ENCODE peak calls at places on chromosomes 2 and 18, in four cellular contexts. O is K562, A is H1, D is HepG2. M is an unnamed sample.

GRCh38 chr2:177172034-177172880 is 40.3 kb upstream of the HNRNPA3 start:
- DNase-seq in D (peak; percentile 73), A (no peak), O (no peak), M (peak; percentile 58)

GRCh38 chr2:10504994-10505820 is 57.1 kb upstream of the ODC1 start:
- DNase-seq in O (no peak), A (no peak), D (no peak), M (no peak)

GRCh38 chr2:98870516-98871158 is 65.4 kb downstream of the CRACDL start:
- DNase-seq in A (no peak), D (no peak), O (no peak), M (no peak)

GRCh38 chr2:177989029-177989885 is 83.3 kb downstream of the PDE11A start:
- DNase-seq in O (no peak), D (no peak), A (no peak), M (peak; percentile 5)

GRCh38 chr2:51880153-51880552 is 848.2 kb upstream of the NRXN1 start:
- DNase-seq in D (no peak), O (no peak), A (no peak), M (no peak)

GRCh38 chr2:1482981-1483380 is 69.7 kb downstream of the TPO start:
- DNase-seq in A (no peak), O (no peak), D (no peak), M (no peak)

GRCh38 chr2:78541451-78542267 is 483.8 kb upstream of the REG3G start:
- DNase-seq in A (no peak), D (peak; percentile 98), O (peak; percentile 54), M (no peak)

GRCh38 chr2:9778012-9778411 is 65.3 kb upstream of the TAF1B start:
- DNase-seq in A (no peak), O (peak; percentile 48), D (no peak), M (peak; percentile 56)

GRCh38 chr18:77063256-77063655 is 69.3 kb downstream of the MBP start:
- DNase-seq in O (no peak), D (no peak), A (no peak), M (no peak)

GRCh38 chr2:54206596-54206995 is 49.4 kb downstream of the TSPYL6 start:
- DNase-seq in A (no peak), O (peak; percentile 25), D (peak; percentile 50), M (peak; percentile 45)

DNA sequence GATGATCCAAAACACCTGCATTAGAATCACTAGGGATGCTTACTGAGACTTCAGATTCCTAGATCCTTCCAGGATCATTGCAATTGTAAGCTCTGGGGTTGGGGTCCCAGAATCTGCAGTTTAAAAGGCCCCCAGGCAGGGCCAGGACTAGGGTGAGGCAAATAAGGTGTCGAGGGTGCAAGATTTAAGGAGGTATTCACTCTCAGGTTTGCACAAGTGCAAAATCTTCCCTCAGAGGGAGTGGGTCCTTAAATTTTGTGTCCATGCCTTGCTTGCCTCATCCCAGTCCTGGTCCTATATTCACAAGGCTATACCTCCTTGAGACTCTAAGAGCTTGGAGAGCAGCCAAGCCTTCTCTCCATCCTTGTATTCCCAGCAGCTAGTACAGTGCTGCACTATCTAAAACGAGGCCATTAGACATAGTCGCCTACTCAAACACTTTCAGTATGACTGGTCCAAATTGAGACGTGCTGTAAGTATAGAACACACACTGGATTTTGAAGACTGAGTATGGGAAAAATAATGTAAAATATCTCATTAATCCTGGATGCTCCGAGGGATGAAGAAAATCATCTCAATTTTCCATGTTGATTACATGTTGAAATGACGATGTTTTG is 31.6 kb upstream of the MREG start:
- DNase-seq in O (no peak), A (no peak), D (no peak), M (no peak)
- TF ChIP-seq RNF2 in O (no peak), A (no peak), D (no peak), M (no peak)

GRCh38 chr2:64019083-64019974 is at the start of gene VPS54:
- DNase-seq in D (peak; percentile 67), O (peak; percentile 81), A (no peak), M (peak; percentile 47)

GRCh38 chr2:64017811-64018714 is 1.2 kb downstream of the VPS54 start:
- DNase-seq in A (no peak), O (no peak), D (no peak), M (no peak)

GRCh38 chr2:64019975-64020281 is 700 bp upstream of the VPS54 start:
- DNase-seq in A (no peak), D (no peak), O (no peak), M (no peak)

GRCh38 chr2:64015898-64016297 is 3.3 kb downstream of the VPS54 start:
- DNase-seq in O (no peak), A (no peak), D (no peak), M (no peak)

GRCh38 chr2:64018715-64019082 is 529 bp downstream of the VPS54 start:
- DNase-seq in D (no peak), O (peak; percentile 60), A (no peak), M (no peak)
- TF ChIP-seq RNF2 in D (no peak), O (no peak), A (no peak), M (no peak)

DNA sequence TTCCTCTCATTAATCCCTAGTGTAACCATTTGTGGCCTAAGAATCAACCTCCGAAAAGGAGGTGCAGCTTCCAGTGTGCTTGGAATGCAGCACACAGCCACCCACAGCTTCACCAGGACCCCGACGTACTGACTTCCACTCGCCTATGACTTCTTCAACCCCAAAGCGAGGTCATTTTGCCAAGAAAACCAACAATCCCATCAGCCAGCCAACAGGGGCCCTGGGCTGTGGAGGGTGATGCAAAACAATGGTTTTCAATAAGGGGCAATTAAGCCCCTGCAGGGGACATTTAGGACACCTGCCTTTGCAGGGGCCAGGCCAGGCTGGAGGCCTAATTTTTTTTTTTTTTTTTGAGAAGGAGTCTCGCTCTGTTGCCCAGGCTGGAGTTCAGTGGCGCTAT is 158.1 kb upstream of the SKOR2 start:
- DNase-seq in A (no peak), D (no peak), O (no peak), M (no peak)
- TF ChIP-seq RNF2 in A (no peak), D (no peak), O (no peak), M (no peak)

DNA sequence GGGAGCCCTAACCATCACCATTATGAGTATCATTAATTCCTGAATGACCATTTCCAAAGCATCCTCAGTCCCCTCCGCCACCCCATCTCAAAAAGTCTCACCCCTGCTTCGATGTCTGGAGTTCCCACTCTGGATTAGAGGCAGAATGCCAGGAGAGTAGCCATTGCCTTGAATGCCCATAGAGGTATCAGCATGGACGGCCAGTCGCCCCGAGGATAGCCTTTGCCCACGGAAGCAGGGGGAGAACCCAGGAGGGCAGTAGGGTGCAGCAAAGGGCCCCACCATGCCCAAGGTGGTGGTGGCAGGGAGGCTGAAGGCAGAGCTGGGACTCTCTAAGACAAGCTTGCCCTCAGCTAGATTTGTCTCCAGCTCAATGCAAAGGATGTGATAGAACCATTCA is 153.2 kb downstream of the TNS1 start:
- DNase-seq in A (no peak), D (no peak), O (no peak), M (no peak)
- TF ChIP-seq RNF2 in A (no peak), D (no peak), O (no peak), M (no peak)

GRCh38 chr2:182854405-182855105 is 11.9 kb downstream of the FRZB start:
- DNase-seq in A (no peak), D (no peak), O (no peak), M (no peak)

GRCh38 chr2:182855376-182855775 is 11.1 kb downstream of the FRZB start:
- DNase-seq in D (no peak), O (no peak), A (no peak), M (no peak)

GRCh38 chr2:182852787-182853186 is 13.7 kb downstream of the FRZB start:
- DNase-seq in A (no peak), D (no peak), O (no peak), M (no peak)

DNA sequence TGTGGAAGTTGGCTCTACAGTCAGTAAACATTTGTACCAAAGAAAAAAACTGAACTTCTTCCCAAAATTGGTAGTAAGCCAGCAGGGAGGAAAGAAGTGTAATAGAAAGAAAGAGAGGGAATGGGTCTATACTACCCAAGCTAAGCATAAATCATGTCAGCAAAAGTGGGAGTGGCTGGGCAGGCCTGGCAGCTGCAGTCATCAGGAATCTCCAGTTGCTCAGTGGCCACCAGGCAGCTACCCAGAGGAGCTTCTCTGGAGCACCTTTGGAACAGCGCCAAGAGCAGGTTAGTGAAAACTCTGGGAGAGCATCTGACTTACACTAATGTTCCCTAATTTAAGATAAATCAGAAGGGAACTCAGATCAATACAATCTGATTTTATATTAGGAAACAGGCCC is 14.3 kb downstream of the FRZB start:
- DNase-seq in O (no peak), A (no peak), D (no peak), M (no peak)
- TF ChIP-seq RNF2 in O (no peak), A (no peak), D (no peak), M (no peak)

GRCh38 chr2:44168684-44169154 is at the start of gene PPM1B:
- DNase-seq in D (no peak), O (peak; percentile 97), A (peak; percentile 99), M (no peak)
- TF ChIP-seq RNF2 in D (no peak), O (no peak), A (no peak), M (no peak)

DNA sequence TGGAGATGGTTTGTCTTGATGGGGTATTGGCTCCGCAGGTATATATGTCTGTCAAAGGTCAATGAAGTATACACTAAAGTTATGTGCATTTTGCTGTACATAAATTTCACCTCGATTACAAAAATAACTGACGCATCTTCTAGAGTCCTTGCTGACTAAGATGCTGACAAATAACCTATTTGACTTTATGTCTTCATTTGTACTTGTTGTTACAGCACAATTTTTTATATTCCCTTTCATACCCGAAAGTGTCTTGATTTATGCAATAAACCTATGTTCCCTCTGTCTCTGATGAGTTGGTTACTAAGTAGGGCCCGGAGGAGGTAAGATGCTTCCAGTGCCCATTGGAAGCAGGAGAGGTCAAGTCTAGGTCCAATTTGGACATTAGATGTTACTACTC is 93.5 kb downstream of the COPS8 start:
- DNase-seq in O (no peak), D (no peak), A (no peak), M (no peak)
- TF ChIP-seq RNF2 in O (no peak), D (no peak), A (no peak), M (no peak)

GRCh38 chr2:106107509-106108131 is 86.5 kb downstream of the UXS1 start:
- DNase-seq in D (no peak), A (no peak), O (no peak), M (no peak)
- TF ChIP-seq RNF2 in D (no peak), A (no peak), O (no peak), M (no peak)

M was measured in A549.